ENCODE peak calls at places on chromosomes 1 and 21, in four cellular contexts. Y, S, B and W are unnamed samples.

GRCh38 chr1:22776051-22776611 is 65.5 kb downstream of the EPHB2 start:
- DNase-seq in Y (no peak), S (no peak), B (no peak), W (no peak)

GRCh38 chr1:224615861-224616760 is at the start of gene CNIH3:
- DNase-seq in Y (no peak), S (no peak), B (peak; percentile 94), W (no peak)

GRCh38 chr1:161216945-161217712 is 2.0 kb downstream of the FCER1G start:
- DNase-seq in Y (no peak), S (peak; percentile 85), B (no peak), W (peak; percentile 10)

GRCh38 chr1:67078291-67078690 is 24.3 kb upstream of the SLC35D1 start:
- DNase-seq in Y (no peak), S (no peak), B (no peak), W (no peak)

GRCh38 chr21:46503922-46504539 is 45.3 kb downstream of the DIP2A start:
- DNase-seq in Y (no peak), S (no peak), B (no peak), W (no peak)

GRCh38 chr1:58732087-58732486 is 32.2 kb upstream of the MYSM1 start:
- DNase-seq in Y (no peak), S (no peak), B (no peak), W (no peak)

GRCh38 chr1:32742956-32743355 is 40.4 kb upstream of the SYNC start:
- DNase-seq in Y (no peak), S (no peak), B (peak; percentile 39), W (no peak)

GRCh38 chr1:89022167-89022959 is at the start of gene GBP3:
- DNase-seq in Y (no peak), S (peak; percentile 12), B (no peak), W (no peak)

GRCh38 chr1:246012271-246012854 is 494.7 kb downstream of the SMYD3 start:
- DNase-seq in Y (no peak), S (no peak), B (peak; percentile 67), W (no peak)

GRCh38 chr1:52164604-52165003 is 22.7 kb downstream of the ZFYVE9 start:
- DNase-seq in Y (no peak), S (peak; percentile 31), B (no peak), W (no peak)

GRCh38 chr1:83769072-83769471 is 229.9 kb downstream of the TTLL7 start:
- DNase-seq in Y (no peak), S (no peak), B (no peak), W (no peak)

GRCh38 chr1:27521336-27522147 is 31.6 kb upstream of the WASF2 start:
- DNase-seq in Y (peak; percentile 56), S (no peak), B (no peak), W (no peak)

GRCh38 chr1:115651391-115651790 is 9.6 kb downstream of the VANGL1 start:
- DNase-seq in Y (no peak), S (no peak), B (no peak), W (no peak)

GRCh38 chr1:113760102-113760804 is 967 bp upstream of the PHTF1 start:
- DNase-seq in Y (no peak), S (no peak), B (peak; percentile 11), W (no peak)

GRCh38 chr1:5119496-5120234 is 465.3 kb downstream of the AJAP1 start:
- DNase-seq in Y (no peak), S (no peak), B (peak; percentile 83), W (no peak)

GRCh38 chr1:228801068-228801467 is 65.8 kb downstream of the RHOU start:
- DNase-seq in Y (no peak), S (no peak), B (no peak), W (no peak)

GRCh38 chr1:110281363-110282290 is 57.5 kb upstream of the RBM15 start:
- DNase-seq in Y (no peak), S (no peak), B (no peak), W (no peak)

GRCh38 chr1:12353981-12354380 is 124.2 kb downstream of the VPS13D start:
- DNase-seq in Y (no peak), S (no peak), B (no peak), W (no peak)

GRCh38 chr1:12359734-12360133 is 129.9 kb downstream of the VPS13D start:
- DNase-seq in Y (no peak), S (no peak), B (no peak), W (no peak)

GRCh38 chr1:12358499-12358898 is 128.7 kb downstream of the VPS13D start:
- DNase-seq in Y (no peak), S (no peak), B (no peak), W (no peak)

DNA sequence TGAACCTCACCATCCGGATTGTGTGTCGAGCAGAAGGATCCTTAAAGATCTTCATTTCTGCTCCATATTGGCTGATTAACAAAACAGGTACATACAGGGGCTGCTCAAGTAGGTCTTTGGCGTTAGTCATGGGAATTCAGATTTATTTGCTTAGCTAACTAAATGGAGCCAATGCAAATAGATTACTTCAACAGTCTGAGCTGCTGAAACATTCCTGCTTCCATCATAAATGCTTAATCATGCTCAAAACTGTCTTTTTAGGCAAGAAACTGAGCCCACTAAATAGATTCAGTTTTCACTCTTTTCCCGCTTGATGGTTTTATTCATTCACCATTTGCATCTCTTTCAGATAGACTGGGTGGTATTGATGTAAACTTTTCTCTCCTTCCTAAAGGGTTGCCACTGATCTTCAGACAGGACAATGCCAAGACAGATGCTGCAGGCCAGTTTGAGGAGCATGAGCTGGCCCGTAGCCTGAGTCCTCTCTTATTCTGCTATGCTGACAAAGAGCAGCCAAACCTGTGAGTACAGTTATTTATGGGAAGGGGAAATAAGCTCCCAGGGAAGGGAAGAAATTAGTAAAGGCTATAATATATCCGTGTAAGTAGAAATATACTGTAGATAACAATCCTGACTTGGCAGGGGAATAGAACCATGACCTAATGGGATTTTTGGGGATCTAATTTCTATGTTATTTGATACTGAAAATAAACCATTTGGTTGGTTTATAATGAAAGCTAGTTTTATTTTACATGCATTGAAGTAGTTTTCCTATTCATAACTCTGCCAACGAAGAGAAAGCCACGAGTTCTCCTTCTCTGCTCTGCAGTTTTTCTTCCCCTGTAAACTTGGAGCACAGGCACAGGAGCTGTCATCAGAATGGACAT is 126.4 kb downstream of the VPS13D start:
- DNase-seq in Y (no peak), S (peak; percentile 33), B (no peak), W (no peak)
- H3K27ac ChIP-seq in Y (no peak overlapping the region), S (peak overlapping the region; percentile 80), B (no peak overlapping the region), W (no peak overlapping the region)

DNA sequence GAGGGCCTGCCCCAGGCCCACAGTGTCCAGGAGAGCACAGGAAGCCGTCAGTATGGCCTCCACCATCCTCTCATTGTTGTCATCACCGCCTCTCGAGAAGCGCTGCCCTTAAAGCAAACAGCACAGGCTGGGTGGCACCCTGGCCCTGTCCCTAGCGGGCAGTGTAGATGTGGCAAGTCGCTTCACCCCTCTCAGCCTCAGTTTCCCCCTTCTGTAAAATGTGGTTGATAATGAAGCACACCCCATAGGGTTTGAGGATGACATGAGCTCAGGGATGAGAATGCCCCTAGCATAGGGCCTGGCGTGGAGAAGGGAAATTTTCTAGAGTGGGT is 13.4 kb downstream of the PLA2G2F start:
- DNase-seq in Y (no peak), S (no peak), B (no peak), W (no peak)
- H3K27ac ChIP-seq in Y (no peak overlapping the region), S (no peak overlapping the region), B (no peak overlapping the region), W (peak overlapping the region; percentile 74)

DNA sequence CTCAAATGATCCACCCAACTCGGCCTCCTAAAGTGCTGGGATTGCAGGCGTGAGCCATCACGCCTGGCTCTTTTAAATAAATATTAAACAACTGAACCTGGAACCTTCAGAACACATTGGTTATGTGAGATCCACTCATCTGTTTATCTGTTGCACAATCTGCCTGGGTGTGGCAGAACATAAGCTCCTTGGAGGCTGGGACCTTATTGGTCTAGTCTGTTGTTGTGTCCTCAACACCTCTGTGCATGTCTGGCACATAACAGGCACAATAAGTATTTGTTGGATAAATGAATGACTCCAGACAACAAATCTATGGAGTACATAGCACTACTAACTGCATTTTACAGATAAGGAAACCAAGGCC is 4.1 kb upstream of the NBL1 start:
- DNase-seq in Y (no peak), S (no peak), B (no peak), W (no peak)
- H3K27ac ChIP-seq in Y (no peak overlapping the region), S (no peak overlapping the region), B (peak overlapping the region; percentile 13), W (no peak overlapping the region)

DNA sequence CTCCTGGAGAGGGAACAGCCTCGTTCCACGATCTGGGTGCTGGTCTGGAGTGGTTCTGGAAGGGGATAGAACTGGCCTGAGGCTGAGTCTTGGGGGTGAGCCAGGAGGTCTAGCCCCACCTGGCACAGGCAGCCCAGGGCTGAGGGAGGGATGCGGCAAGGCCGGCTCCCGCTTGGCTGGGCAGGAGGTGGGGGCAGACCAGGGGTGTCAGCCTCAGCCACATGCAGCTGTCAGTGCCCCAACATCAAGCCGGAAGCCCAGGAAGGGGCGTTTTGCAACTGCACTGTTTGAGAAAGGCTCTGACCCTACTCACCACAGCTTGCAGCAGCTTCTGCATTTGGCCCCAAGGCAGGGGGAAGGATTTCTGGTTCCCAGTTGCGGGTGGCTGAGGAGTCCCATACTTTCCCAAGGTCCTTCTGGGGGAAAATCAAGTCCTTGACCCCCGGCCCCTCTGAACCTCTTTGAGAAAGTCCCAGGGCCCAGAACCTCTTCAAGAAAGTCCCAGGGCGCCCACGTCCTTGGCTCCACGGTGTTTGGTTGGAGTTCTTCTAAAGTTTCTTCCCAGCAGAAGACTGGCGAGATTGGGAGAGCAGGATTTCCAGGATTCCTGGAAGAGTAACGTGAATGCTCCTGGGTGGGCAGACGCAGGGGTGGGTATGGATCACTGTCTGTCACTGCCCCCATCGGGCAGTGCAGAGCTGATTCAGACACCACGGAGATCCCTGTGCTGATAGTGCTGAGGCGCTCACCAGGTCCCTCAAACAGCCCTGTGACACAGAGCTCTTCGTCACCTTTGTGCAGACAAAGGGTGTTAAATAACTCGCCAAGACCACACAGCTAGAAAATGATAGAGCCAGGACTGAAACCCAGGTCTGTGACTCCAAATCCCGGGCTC is 2.2 kb downstream of the EFHD2 start:
- DNase-seq in Y (peak; percentile 59), S (no peak), B (peak; percentile 90), W (peak; percentile 83)
- H3K27ac ChIP-seq in Y (peak overlapping the region; percentile 44), S (no peak overlapping the region), B (peak overlapping the region; percentile 61), W (peak overlapping the region; percentile 84)

DNA sequence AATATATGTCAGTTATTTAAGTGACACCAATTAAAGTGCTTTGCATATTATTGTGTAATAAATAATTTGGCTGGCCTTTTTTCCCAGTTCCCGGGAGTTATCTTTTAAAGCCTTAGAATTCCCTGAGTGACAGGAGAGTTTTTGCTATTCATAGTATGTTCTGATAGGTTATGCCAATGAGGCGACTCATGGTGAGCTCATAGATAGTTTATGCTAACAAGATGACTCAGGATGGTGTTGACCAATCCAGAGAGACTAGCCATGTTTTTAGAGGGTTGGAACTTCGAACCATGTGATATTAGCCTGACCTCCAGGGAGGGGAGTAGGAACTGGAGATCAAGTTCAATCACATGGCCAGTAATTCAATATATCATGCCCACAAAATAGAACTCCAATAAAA is 310.8 kb downstream of the USP25 start:
- DNase-seq in Y (no peak), S (peak; percentile 72), B (peak; percentile 10), W (no peak)
- H3K27ac ChIP-seq in Y (no peak overlapping the region), S (no peak overlapping the region), B (no peak overlapping the region), W (no peak overlapping the region)

DNA sequence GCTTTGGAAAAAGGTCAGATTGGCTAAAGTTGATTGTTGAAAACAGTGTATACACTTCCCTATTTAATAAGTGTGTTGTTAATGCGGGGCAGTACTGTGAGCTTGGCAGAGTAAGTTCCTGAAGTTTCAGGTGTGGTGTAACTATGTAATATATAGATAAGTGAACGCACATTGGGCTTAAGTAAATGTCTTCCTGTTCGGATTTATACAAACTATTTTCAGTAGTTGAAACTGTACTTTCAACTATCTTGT is 854 bp downstream of the ZBTB37 start:
- DNase-seq in Y (no peak), S (no peak), B (no peak), W (no peak)
- H3K27ac ChIP-seq in Y (peak overlapping the region; percentile 94), S (peak overlapping the region; percentile 58), B (peak overlapping the region; percentile 77), W (peak overlapping the region; percentile 95)

DNA sequence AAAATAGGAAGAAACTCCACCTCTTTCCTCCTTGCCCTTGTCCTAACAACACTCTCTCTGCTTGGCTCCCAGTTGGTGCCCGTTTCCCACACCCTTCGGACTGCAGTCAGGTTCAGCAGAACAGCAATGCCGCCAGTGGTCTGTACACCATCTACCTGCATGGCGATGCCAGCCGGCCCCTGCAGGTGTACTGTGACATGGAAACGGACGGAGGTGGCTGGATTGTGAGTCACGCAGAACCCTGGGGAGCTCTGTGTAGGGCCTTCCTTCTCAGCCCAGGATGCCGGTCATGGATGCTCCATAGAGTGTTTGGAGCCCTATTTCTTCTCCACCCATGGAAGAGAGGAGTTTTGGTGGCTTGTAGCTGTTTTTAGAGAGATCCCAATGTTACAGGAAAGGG is 60.9 kb downstream of the TNN start:
- DNase-seq in Y (no peak), S (no peak), B (no peak), W (no peak)
- H3K27ac ChIP-seq in Y (peak overlapping the region; percentile 34), S (no peak overlapping the region), B (no peak overlapping the region), W (peak overlapping the region; percentile 85)